ENCODE peak calls at places on chromosomes 2 and 18, in nine cellular contexts. Q is cardiac fibroblast, Y is osteoblast, G is suprapubic skin, I is mesendoderm, W is mucosa of descending colon, B is HL-60, F is AG04450, X is HCT116. U is an unnamed sample.

GRCh38 chr2:30956995-30957394 is 149.7 kb upstream of the CAPN13 start:
- DNase-seq in Q (no peak), Y (no peak), G (no peak), I (no peak), W (peak; percentile 58), B (no peak), F (no peak), X (no peak), U (no peak)

GRCh38 chr2:10071176-10071575 is 9.0 kb downstream of the CYS1 start:
- DNase-seq in Q (no peak), Y (no peak), G (no peak), I (no peak), W (no peak), B (no peak), F (no peak), X (no peak), U (no peak)

GRCh38 chr18:76621782-76622495 is 126.9 kb upstream of the ZNF516 start:
- DNase-seq in Q (peak; percentile 75), Y (peak; percentile 83), G (no peak), I (no peak), W (no peak), B (no peak), F (no peak), X (no peak), U (no peak)

GRCh38 chr18:37445368-37445767 is 120.2 kb downstream of the CELF4 start:
- DNase-seq in Q (no peak), Y (peak; percentile 25), G (no peak), I (peak; percentile 71), W (no peak), B (no peak), F (no peak), X (no peak), U (no peak)

GRCh38 chr2:30656079-30656478 is 151.2 kb downstream of the CAPN13 start:
- DNase-seq in Q (no peak), Y (peak; percentile 68), G (no peak), I (no peak), W (no peak), B (no peak), F (no peak), X (no peak), U (peak; percentile 18)

GRCh38 chr18:22813648-22814328 is 119.3 kb upstream of the RBBP8 start:
- DNase-seq in Q (peak; percentile 67), Y (no peak), G (no peak), I (peak; percentile 53), W (peak; percentile 34), B (peak; percentile 49), F (no peak), X (no peak), U (no peak)

GRCh38 chr18:32219431-32219830 is 29.6 kb downstream of the MEP1B start:
- DNase-seq in Q (no peak), Y (no peak), G (no peak), I (no peak), W (no peak), B (no peak), F (no peak), X (no peak), U (no peak)

GRCh38 chr2:68900496-68901198 is 29.4 kb upstream of the BMP10 start:
- DNase-seq in Q (no peak), Y (no peak), G (no peak), I (peak; percentile 29), W (no peak), B (peak; percentile 76), F (no peak), X (no peak), U (no peak)

GRCh38 chr2:240502430-240503121 is 55.2 kb downstream of the ANKMY1 start:
- DNase-seq in Q (no peak), Y (peak; percentile 60), G (peak; percentile 76), I (no peak), W (no peak), B (no peak), F (no peak), X (no peak), U (no peak)

GRCh38 chr2:72888438-72889202 is 1.4 kb downstream of the SPR start:
- DNase-seq in Q (no peak), Y (no peak), G (no peak), I (no peak), W (no peak), B (no peak), F (no peak), X (no peak), U (no peak)

GRCh38 chr2:238174701-238175100 is 15.9 kb downstream of the ERFE start:
- DNase-seq in Q (no peak), Y (no peak), G (no peak), I (no peak), W (peak; percentile 73), B (no peak), F (no peak), X (no peak), U (no peak)

GRCh38 chr2:129791651-129792050 is 187.8 kb upstream of the RAB6C start:
- DNase-seq in Q (no peak), Y (no peak), G (no peak), I (no peak), W (no peak), B (no peak), F (no peak), X (no peak), U (no peak)

GRCh38 chr2:149125031-149125725 is 86.7 kb downstream of the LYPD6B start:
- DNase-seq in Q (no peak), Y (no peak), G (no peak), I (peak; percentile 90), W (peak; percentile 52), B (no peak), F (no peak), X (no peak), U (no peak)

GRCh38 chr2:239881561-239882320 is 143.4 kb downstream of the NDUFA10 start:
- DNase-seq in Q (peak; percentile 66), Y (no peak), G (peak; percentile 76), I (peak; percentile 11), W (no peak), B (no peak), F (no peak), X (no peak), U (peak; percentile 28)

GRCh38 chr18:54263904-54264336 is 5.4 kb upstream of the POLI start:
- DNase-seq in Q (no peak), Y (no peak), G (no peak), I (no peak), W (no peak), B (no peak), F (no peak), X (no peak), U (no peak)

GRCh38 chr2:46722142-46722541 is 193.5 kb downstream of the MCFD2 start:
- DNase-seq in Q (no peak), Y (no peak), G (no peak), I (no peak), W (no peak), B (no peak), F (no peak), X (no peak), U (no peak)

GRCh38 chr2:76450024-76450475 is 739.3 kb upstream of the GCFC2 start:
- DNase-seq in Q (no peak), Y (no peak), G (no peak), I (peak; percentile 70), W (no peak), B (no peak), F (no peak), X (no peak), U (no peak)
- H3K4me3 ChIP-seq in Q (no peak overlapping the region), Y (no peak overlapping the region), G (no peak overlapping the region), I (no peak overlapping the region), W (no peak overlapping the region), B (no peak overlapping the region), F (no peak overlapping the region), X (no peak overlapping the region), U (no peak overlapping the region)

GRCh38 chr2:11754705-11755026 is 8.2 kb downstream of the LPIN1 start:
- DNase-seq in Q (no peak), Y (no peak), G (no peak), I (no peak), W (no peak), B (no peak), F (no peak), X (no peak), U (no peak)
- H3K4me3 ChIP-seq in Q (no peak overlapping the region), Y (no peak overlapping the region), G (no peak overlapping the region), I (no peak overlapping the region), W (no peak overlapping the region), B (no peak overlapping the region), F (no peak overlapping the region), X (peak overlapping the region; percentile 23), U (no peak overlapping the region)

GRCh38 chr2:54483426-54483825 is 27.3 kb downstream of the SPTBN1 start:
- DNase-seq in Q (no peak), Y (peak; percentile 97), G (no peak), I (peak; percentile 80), W (no peak), B (no peak), F (no peak), X (peak; percentile 75), U (no peak)
- H3K4me3 ChIP-seq in Q (no peak overlapping the region), Y (peak overlapping the region; percentile 30), G (no peak overlapping the region), I (no peak overlapping the region), W (no peak overlapping the region), B (no peak overlapping the region), F (no peak overlapping the region), X (peak overlapping the region; percentile 49), U (no peak overlapping the region)

GRCh38 chr2:19689769-19690168 is 212.0 kb downstream of the TTC32 start:
- DNase-seq in Q (no peak), Y (no peak), G (no peak), I (no peak), W (no peak), B (no peak), F (no peak), X (no peak), U (no peak)
- H3K4me3 ChIP-seq in Q (no peak overlapping the region), Y (no peak overlapping the region), G (no peak overlapping the region), I (no peak overlapping the region), W (no peak overlapping the region), B (no peak overlapping the region), F (no peak overlapping the region), X (no peak overlapping the region), U (no peak overlapping the region)

DNA sequence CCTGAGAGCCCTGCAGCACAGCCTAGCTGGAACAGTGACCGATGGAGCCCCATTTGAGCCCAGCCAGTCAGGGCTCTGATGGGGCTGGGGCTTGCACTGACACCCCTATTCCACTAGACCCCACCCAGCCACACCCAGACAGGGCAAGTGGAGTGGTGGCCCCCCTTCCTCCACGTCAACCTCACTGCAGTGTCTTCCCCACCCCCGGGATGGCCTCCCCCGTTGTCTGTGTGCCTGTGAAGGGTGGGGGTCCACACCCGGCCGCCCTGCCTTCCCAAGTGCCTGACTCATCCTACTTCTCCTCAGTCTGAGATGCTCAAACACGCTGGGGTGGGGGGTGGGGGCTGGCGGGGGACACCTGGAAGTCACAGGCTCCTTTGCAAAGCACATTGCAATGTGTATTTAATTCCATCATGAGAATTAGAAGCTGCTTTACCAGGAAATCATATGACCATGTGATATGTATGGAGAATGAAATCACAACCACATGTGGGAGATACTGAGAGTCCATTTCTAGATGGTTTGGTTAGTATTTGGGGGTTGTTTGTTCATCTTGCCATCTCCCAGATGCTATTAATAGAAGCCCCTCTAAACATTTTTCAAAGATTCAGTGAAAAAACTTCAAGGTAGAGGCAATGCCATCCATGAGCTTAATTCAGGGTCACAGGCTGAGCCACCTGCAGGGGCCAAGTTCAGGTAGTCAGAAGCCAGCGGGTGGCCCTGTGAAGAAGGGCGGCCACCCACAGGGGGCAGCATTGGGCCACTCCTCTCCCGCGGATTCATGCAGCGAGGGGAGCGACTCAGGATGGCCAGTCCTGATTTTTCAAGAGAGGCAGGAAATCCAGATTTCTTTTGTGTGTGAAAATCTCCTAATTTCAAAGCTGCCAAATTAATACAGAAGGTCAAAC is 22.7 kb upstream of the GMPPA start:
- DNase-seq in Q (peak; percentile 68), Y (peak; percentile 98), G (no peak), I (peak; percentile 82), W (peak; percentile 88), B (peak; percentile 43), F (no peak), X (no peak), U (peak; percentile 70)
- H3K4me3 ChIP-seq in Q (no peak overlapping the region), Y (no peak overlapping the region), G (no peak overlapping the region), I (no peak overlapping the region), W (no peak overlapping the region), B (no peak overlapping the region), F (no peak overlapping the region), X (no peak overlapping the region), U (no peak overlapping the region)

U was measured in lung.